ENCODE peak calls at places on chromosomes 7 and 10, in five cellular contexts. Z is ovary, F is fibroblast of pulmonary artery, O is cardiac muscle cell, J is lower lobe of right lung. D is an unnamed sample.
A peak's percentile ranks its signal among the peaks of the same experiment; 100 is the strongest.

GRCh38 chr10:97991875-97992274 is 38.5 kb downstream of the CRTAC1 start:
- DNase-seq in Z (no peak), F (peak; percentile 44), O (peak; percentile 48), J (no peak), D (peak; percentile 56)

GRCh38 chr7:116443646-116444045 is 55.9 kb upstream of the CAV2 start:
- DNase-seq in Z (no peak), F (no peak), O (no peak), J (no peak), D (no peak)

GRCh38 chr10:120941468-120941867 is 90.3 kb downstream of the WDR11 start:
- DNase-seq in Z (no peak), F (no peak), O (no peak), J (no peak), D (no peak)

GRCh38 chr10:62831346-62831745 is 15.2 kb upstream of the EGR2 start:
- DNase-seq in Z (no peak), F (peak; percentile 75), O (peak; percentile 89), J (no peak), D (peak; percentile 16)

GRCh38 chr7:26555971-26556830 is 264.5 kb downstream of the SNX10 start:
- DNase-seq in Z (no peak), F (no peak), O (no peak), J (no peak), D (no peak)

GRCh38 chr7:106344861-106345260 is 60.1 kb upstream of the NAMPT start:
- DNase-seq in Z (no peak), F (peak; percentile 55), O (peak; percentile 57), J (no peak), D (no peak)

GRCh38 chr7:28330384-28331070 is 81.8 kb upstream of the CREB5 start:
- DNase-seq in Z (no peak), F (no peak), O (no peak), J (no peak), D (no peak)

GRCh38 chr10:28241766-28242399 is 61.0 kb downstream of the MPP7 start:
- DNase-seq in Z (no peak), F (peak; percentile 72), O (peak; percentile 68), J (no peak), D (peak; percentile 63)

GRCh38 chr7:11329626-11330025 is 356.0 kb downstream of the PHF14 start:
- DNase-seq in Z (no peak), F (no peak), O (no peak), J (no peak), D (no peak)

GRCh38 chr7:55245271-55245723 is 119.8 kb upstream of the LANCL2 start:
- DNase-seq in Z (no peak), F (peak; percentile 48), O (peak; percentile 43), J (no peak), D (peak; percentile 53)

GRCh38 chr7:1867326-1867725 is 197.2 kb downstream of the ELFN1 start:
- DNase-seq in Z (no peak), F (no peak), O (no peak), J (no peak), D (no peak)

GRCh38 chr7:27092753-27093097 is 3.1 kb downstream of the HOXA1 start:
- DNase-seq in Z (no peak), F (no peak), O (no peak), J (no peak), D (no peak)

GRCh38 chr10:124744688-124745055 is 494 bp upstream of the FAM53B start:
- DNase-seq in Z (no peak), F (peak; percentile 79), O (peak; percentile 76), J (no peak), D (peak; percentile 71)

GRCh38 chr7:105656922-105657521 is 75.7 kb upstream of the EFCAB10 start:
- DNase-seq in Z (peak; percentile 42), F (peak; percentile 28), O (peak; percentile 28), J (no peak), D (peak; percentile 46)

GRCh38 chr7:118478236-118478635 is 253.7 kb downstream of the ANKRD7 start:
- DNase-seq in Z (no peak), F (no peak), O (no peak), J (no peak), D (no peak)

GRCh38 chr10:5977471-5978370 is at the start of gene IL15RA:
- DNase-seq in Z (peak; percentile 65), F (peak; percentile 63), O (peak; percentile 71), J (peak; percentile 88), D (peak; percentile 68)

GRCh38 chr10:7773845-7774801 is 13.7 kb downstream of the KIN start:
- DNase-seq in Z (no peak), F (no peak), O (no peak), J (peak; percentile 64), D (no peak)

GRCh38 chr10:131760416-131761166 is 140.2 kb upstream of the PPP2R2D start:
- DNase-seq in Z (no peak), F (no peak), O (no peak), J (no peak), D (no peak)

GRCh38 chr7:102395620-102395957 is 574 bp upstream of the PRKRIP1 start:
- DNase-seq in Z (no peak), F (no peak), O (peak; percentile 22), J (no peak), D (peak; percentile 45)

GRCh38 chr7:102396710-102397019 is 502 bp downstream of the PRKRIP1 start:
- DNase-seq in Z (no peak), F (no peak), O (no peak), J (no peak), D (no peak)

GRCh38 chr7:102398543-102398942 is 2.4 kb downstream of the PRKRIP1 start:
- DNase-seq in Z (no peak), F (no peak), O (no peak), J (no peak), D (no peak)

GRCh38 chr7:102393467-102393866 is 2.7 kb upstream of the PRKRIP1 start:
- DNase-seq in Z (no peak), F (no peak), O (no peak), J (no peak), D (no peak)

GRCh38 chr7:102395958-102396709 is at the start of gene PRKRIP1:
- DNase-seq in Z (peak; percentile 80), F (peak; percentile 93), O (peak; percentile 93), J (peak; percentile 91), D (peak; percentile 92)
- TF ChIP-seq CTCF in Z (no peak), F (no peak), O (no peak), J (no peak), D (no peak)

GRCh38 chr7:90599892-90600555 is 3.9 kb downstream of the CDK14 start:
- DNase-seq in Z (no peak), F (peak; percentile 74), O (peak; percentile 66), J (no peak), D (no peak)
- H3K4me3 ChIP-seq in Z (no peak overlapping the region), F (peak overlapping the region; percentile 25), O (no peak overlapping the region), J (no peak overlapping the region), D (no peak overlapping the region)

GRCh38 chr10:114386446-114386845 is 17.9 kb downstream of the AFAP1L2 start:
- DNase-seq in Z (no peak), F (no peak), O (no peak), J (no peak), D (no peak)
- TF ChIP-seq CTCF in Z (no peak), F (no peak), O (no peak), J (no peak), D (peak; percentile 17)

DNA sequence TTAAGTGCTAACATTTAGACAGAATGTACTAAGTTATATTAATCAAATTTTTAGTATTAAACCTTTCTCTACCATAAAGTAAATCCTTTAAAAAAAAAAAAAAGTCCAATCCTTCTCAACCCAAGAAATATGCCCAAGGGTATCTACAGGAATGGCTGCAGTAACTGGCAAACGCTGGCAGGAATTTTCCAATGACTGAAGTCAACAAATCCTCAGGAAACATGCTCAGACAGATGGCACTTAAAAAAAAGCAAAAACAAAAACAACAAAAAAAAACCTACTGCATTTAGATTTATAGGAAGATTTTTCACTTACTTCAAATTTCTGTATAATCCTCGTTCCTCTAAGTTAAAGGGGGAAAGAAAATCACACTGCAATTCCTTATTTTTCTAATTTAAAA is 666 bp downstream of the SVIL start:
- DNase-seq in Z (no peak), F (no peak), O (no peak), J (no peak), D (peak; percentile 76)
- H3K4me3 ChIP-seq in Z (peak overlapping the region; percentile 39), F (peak overlapping the region; percentile 3), O (peak overlapping the region; percentile 95), J (no peak overlapping the region), D (no peak overlapping the region)

GRCh38 chr10:101162677-101163076 is 31.6 kb downstream of the TLX1 start:
- DNase-seq in Z (no peak), F (no peak), O (no peak), J (no peak), D (no peak)
- TF ChIP-seq CTCF in Z (no peak), F (no peak), O (peak; percentile 8), J (no peak), D (no peak)

GRCh38 chr7:98211221-98211675 is at the start of gene BHLHA15:
- DNase-seq in Z (no peak), F (no peak), O (no peak), J (peak; percentile 73), D (no peak)
- H3K4me3 ChIP-seq in Z (no peak within 1 kb of the TSS), F (peak within 1 kb of the TSS; percentile 32), O (peak within 1 kb of the TSS; percentile 32), J (peak within 1 kb of the TSS; percentile 30), D (peak within 1 kb of the TSS; percentile 20)

DNA sequence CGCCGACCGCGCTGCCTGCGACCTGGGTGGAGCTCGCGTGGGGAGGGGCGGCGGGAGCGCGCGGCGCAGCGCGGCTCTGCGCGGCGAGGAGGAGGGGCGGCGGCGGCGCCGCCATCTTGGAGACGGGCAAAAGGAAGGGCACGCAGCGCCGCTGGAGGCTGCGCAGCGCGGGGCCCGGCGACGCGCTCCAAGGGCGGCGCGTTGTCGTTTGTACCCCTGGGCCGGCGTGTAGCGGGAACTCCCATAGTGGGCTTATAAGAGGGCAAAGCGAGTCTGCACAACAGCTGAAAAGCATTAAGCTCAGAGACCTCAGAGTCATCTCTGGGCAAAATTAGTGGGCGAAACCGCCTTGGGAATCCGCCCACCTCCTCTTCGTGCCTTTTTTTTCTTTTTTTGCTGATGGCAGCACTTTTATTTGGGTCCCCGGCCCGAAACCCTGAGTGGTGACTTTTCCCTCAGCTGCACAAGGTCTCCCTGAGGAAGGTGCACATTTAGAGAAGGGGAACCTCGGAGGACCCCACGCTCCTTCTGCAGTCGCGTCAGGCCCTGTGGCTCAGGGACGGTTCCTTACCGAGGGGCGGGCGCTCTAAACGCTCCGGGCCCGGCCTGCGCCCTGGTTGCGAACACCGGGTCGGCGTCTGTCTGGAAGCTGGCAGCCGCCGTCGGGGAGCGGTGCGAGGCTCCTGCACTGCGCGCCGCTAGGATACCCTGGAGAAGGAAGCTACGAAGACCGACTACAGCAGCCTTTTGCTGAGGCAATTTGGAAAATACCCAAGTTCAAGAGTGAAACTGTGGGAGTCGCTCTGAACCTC is 423 bp upstream of the MCMBP start:
- DNase-seq in Z (peak; percentile 89), F (peak; percentile 85), O (peak; percentile 89), J (peak; percentile 93), D (peak; percentile 88)
- TF ChIP-seq CTCF in Z (no peak), F (no peak), O (no peak), J (no peak), D (no peak)

DNA sequence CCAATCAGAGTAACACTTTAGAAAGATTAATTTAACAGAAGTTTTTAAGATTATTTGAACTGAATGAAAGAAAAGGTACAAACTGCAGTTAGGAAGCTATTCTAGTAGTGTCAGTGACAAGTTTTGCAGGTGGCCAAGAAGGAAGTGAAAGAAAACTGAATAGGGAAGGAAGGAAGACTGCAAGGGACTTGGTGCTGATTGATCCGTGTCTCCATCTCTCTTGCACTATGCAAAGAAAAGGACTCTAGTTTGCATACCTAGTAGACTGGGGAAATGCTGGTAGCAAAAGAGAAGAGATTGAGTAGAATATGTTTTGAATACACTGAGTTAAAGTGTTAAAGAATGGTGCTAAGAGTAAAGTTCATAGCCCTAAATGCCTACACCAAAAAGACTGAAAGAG is 33.0 kb downstream of the OR6V1 start:
- DNase-seq in Z (no peak), F (no peak), O (no peak), J (no peak), D (no peak)
- H3K4me3 ChIP-seq in Z (no peak overlapping the region), F (no peak overlapping the region), O (no peak overlapping the region), J (no peak overlapping the region), D (no peak overlapping the region)

D was measured in epithelial cell of esophagus.